ENCODE peak calls at places on chromosomes 4 and X, in six cellular contexts. J, Y, O, H, N and A are unnamed samples.
A peak's percentile ranks its signal among the peaks of the same experiment; 100 is the strongest.

GRCh38 chr4:123559955-123560669 is 163.5 kb downstream of the SPRY1 start:
- DNase-seq in J (no peak), Y (peak; percentile 22), O (peak; percentile 68), H (no peak), N (no peak), A (no peak)

GRCh38 chrX:102746134-102746584 is 25.6 kb downstream of the GPRASP3 start:
- DNase-seq in J (peak; percentile 46), Y (peak; percentile 49), O (no peak), H (no peak), N (no peak), A (no peak)

GRCh38 chrX:154486396-154487207 is at the start of gene UBL4A:
- DNase-seq in J (peak; percentile 46), Y (peak; percentile 50), O (no peak), H (no peak), N (no peak), A (peak; percentile 67)

GRCh38 chrX:53028678-53029077 is 19.9 kb upstream of the GPR173 start:
- DNase-seq in J (no peak), Y (no peak), O (no peak), H (no peak), N (no peak), A (no peak)

GRCh38 chr4:45317276-45317675 is 590.9 kb upstream of the GNPDA2 start:
- DNase-seq in J (no peak), Y (no peak), O (no peak), H (no peak), N (no peak), A (no peak)

GRCh38 chr4:122777846-122778501 is 45.5 kb downstream of the BBS12 start:
- DNase-seq in J (no peak), Y (no peak), O (no peak), H (no peak), N (no peak), A (no peak)

GRCh38 chr4:26183017-26183416 is 137.8 kb upstream of the RBPJ start:
- DNase-seq in J (no peak), Y (no peak), O (no peak), H (no peak), N (no peak), A (no peak)

GRCh38 chrX:115093206-115093605 is 75.8 kb upstream of the IL13RA2 start:
- DNase-seq in J (no peak), Y (no peak), O (no peak), H (no peak), N (no peak), A (no peak)

GRCh38 chr4:114980932-114981693 is 132.3 kb downstream of the NDST4 start:
- DNase-seq in J (no peak), Y (no peak), O (no peak), H (no peak), N (no peak), A (no peak)

GRCh38 chrX:118536687-118537461 is 41.3 kb downstream of the DOCK11 start:
- DNase-seq in J (peak; percentile 11), Y (peak; percentile 65), O (no peak), H (peak; percentile 33), N (no peak), A (no peak)

GRCh38 chrX:107107459-107107858 is 11.2 kb downstream of the RBM41 start:
- DNase-seq in J (no peak), Y (no peak), O (no peak), H (no peak), N (no peak), A (no peak)

GRCh38 chr4:109658871-109659410 is 44.3 kb downstream of the CASP6 start:
- DNase-seq in J (no peak), Y (peak; percentile 33), O (no peak), H (no peak), N (no peak), A (no peak)

DNA sequence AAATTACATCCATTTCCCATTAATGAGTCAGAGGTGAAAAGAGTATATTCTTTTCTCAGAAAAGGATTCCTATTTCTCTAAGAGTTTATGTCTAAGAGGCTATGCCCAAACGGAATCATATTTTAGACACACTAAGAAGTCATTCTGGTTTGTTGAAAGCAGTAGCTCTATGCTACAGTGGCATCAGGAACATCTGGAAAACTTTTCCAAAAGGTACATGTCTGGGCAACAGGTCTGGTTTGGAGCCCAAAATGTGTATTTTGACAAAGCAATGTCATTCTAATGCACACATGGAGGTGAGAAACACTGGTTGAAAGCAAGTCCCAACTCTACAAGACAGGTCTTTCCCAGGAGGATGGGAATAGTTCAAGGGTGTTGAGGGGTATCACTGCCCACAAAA is 56.1 kb downstream of the APBB2 start:
- DNase-seq in J (no peak), Y (no peak), O (no peak), H (no peak), N (no peak), A (no peak)
- TF ChIP-seq CREB1 in J (no peak), Y (no peak), O (no peak), H (no peak), N (no peak), A (no peak)

GRCh38 chr4:38804654-38805295 is at the start of gene TLR1:
- DNase-seq in J (no peak), Y (peak; percentile 27), O (peak; percentile 25), H (peak; percentile 62), N (no peak), A (no peak)

GRCh38 chr4:38802561-38803355 is 1.8 kb downstream of the TLR1 start:
- DNase-seq in J (no peak), Y (peak; percentile 42), O (no peak), H (no peak), N (no peak), A (no peak)

GRCh38 chr4:38805530-38806145 is 1.0 kb upstream of the TLR1 start:
- DNase-seq in J (no peak), Y (no peak), O (no peak), H (peak; percentile 98), N (no peak), A (no peak)

GRCh38 chr4:38800956-38801450 is 3.6 kb downstream of the TLR1 start:
- DNase-seq in J (no peak), Y (no peak), O (no peak), H (no peak), N (no peak), A (no peak)

GRCh38 chr4:38803833-38804653 is 548 bp downstream of the TLR1 start:
- DNase-seq in J (no peak), Y (no peak), O (no peak), H (peak; percentile 99), N (no peak), A (no peak)
- TF ChIP-seq CREB1 in J (no peak), Y (no peak), O (no peak), H (no peak), N (no peak), A (no peak)

DNA sequence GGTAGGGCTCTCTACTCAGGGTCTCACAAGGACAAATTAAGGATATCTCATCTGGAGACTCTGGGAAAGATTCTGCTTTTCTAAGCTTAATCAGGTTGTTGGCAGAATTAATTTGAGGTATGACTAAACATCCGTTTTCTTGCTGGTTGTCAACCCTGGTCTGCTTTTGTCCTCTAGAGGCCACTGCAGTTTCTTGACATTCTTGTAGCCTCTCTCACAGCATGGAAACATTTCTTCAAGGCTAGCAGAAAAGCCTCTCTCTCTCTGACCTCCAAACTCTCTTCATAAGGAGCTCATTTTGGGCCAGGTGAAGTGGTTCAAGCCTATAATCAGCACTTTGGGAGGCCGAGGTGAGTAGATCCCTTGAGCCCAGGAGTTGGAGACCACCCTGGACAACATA is 749.5 kb upstream of the PCDH7 start:
- DNase-seq in J (no peak), Y (peak; percentile 72), O (no peak), H (no peak), N (no peak), A (no peak)
- TF ChIP-seq CREB1 in J (no peak), Y (no peak), O (no peak), H (no peak), N (no peak), A (no peak)

DNA sequence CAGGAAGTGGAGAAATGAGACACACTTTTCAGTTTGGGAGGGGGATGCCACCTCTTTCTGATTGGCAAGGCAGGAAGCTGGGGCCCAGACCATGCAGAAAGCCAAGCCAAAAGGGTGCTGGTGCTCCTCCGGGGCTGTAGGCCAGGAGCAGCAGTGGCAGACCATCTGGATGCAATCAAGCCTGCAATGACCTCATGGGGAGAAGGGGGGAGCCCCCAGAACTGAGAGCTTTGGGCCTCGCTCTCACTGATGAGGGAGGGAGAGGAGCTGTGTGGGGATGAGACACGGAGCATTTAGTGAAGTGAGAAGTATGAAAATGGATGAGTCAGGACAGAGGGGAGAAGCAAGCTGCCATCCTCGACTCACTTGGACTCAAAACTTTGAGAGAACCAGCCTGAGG is 141.2 kb upstream of the NALF2 start:
- DNase-seq in J (no peak), Y (no peak), O (no peak), H (no peak), N (no peak), A (no peak)
- TF ChIP-seq CREB1 in J (no peak), Y (no peak), O (no peak), H (no peak), N (no peak), A (no peak)

DNA sequence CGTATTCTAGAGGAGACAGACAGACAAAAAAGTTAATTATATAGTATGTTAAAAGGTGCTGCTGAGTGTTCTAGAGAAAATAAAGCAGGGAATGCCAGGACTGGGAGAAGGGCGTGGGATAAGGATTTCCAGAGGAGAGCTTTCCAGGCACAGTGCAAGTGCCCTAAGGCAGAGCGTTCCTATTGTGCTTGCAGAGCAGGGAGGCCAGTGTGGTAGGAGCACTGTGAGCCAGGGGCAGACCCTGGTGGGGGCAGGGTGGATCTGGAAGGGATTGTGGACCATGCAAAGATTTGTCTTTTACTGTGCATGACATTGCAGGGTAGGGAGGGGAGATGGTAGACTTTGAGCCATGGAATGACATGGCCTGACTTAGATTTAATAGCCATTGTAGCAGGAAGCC is 25.8 kb downstream of the EXOC1 start:
- DNase-seq in J (no peak), Y (no peak), O (no peak), H (no peak), N (no peak), A (no peak)
- TF ChIP-seq CREB1 in J (no peak), Y (no peak), O (no peak), H (no peak), N (no peak), A (no peak)

GRCh38 chrX:37608156-37608555 is 36.7 kb downstream of the LANCL3 start:
- DNase-seq in J (peak; percentile 11), Y (peak; percentile 60), O (no peak), H (no peak), N (no peak), A (no peak)
- TF ChIP-seq CREB1 in J (no peak), Y (no peak), O (no peak), H (no peak), N (no peak), A (no peak)

GRCh38 chrX:68997911-68998310 is 167.3 kb downstream of the PJA1 start:
- DNase-seq in J (no peak), Y (no peak), O (no peak), H (no peak), N (no peak), A (no peak)
- TF ChIP-seq CREB1 in J (no peak), Y (no peak), O (no peak), H (no peak), N (no peak), A (no peak)